ENCODE peak calls at places on chromosome 7, in ten cellular contexts. One of them, this sample, is unnamed.

GRCh38 chr7:40604601-40605438 is 470.0 kb downstream of the SUGCT start:
- DNase-seq in cardiac muscle cell: peak; percentile 87
- DNase-seq in CD8-positive, alpha-beta memory T cell: no peak
- DNase-seq in K562: peak; percentile 14
- DNase-seq in transverse colon: peak; percentile 22
- DNase-seq in pancreas: peak; percentile 29
- DNase-seq in IMR-90: peak; percentile 52
- DNase-seq in spleen: peak; percentile 85
- DNase-seq in MM.1S: no peak
- DNase-seq in kidney: peak; percentile 70
- DNase-seq in this sample: peak; percentile 59

GRCh38 chr7:55366461-55367138 is 1.5 kb downstream of the LANCL2 start:
- DNase-seq in cardiac muscle cell: peak; percentile 43
- DNase-seq in CD8-positive, alpha-beta memory T cell: no peak
- DNase-seq in K562: peak; percentile 44
- DNase-seq in transverse colon: no peak
- DNase-seq in pancreas: no peak
- DNase-seq in IMR-90: no peak
- DNase-seq in spleen: no peak
- DNase-seq in MM.1S: peak; percentile 16
- DNase-seq in kidney: no peak
- DNase-seq in this sample: no peak

GRCh38 chr7:7607010-7607409 is 33.5 kb upstream of the UMAD1 start:
- DNase-seq in cardiac muscle cell: no peak
- DNase-seq in CD8-positive, alpha-beta memory T cell: no peak
- DNase-seq in K562: no peak
- DNase-seq in transverse colon: no peak
- DNase-seq in pancreas: no peak
- DNase-seq in IMR-90: no peak
- DNase-seq in spleen: no peak
- DNase-seq in MM.1S: no peak
- DNase-seq in kidney: no peak
- DNase-seq in this sample: no peak

GRCh38 chr7:106329971-106330733 is 45.4 kb upstream of the NAMPT start:
- DNase-seq in cardiac muscle cell: no peak
- DNase-seq in CD8-positive, alpha-beta memory T cell: no peak
- DNase-seq in K562: no peak
- DNase-seq in transverse colon: no peak
- DNase-seq in pancreas: no peak
- DNase-seq in IMR-90: peak; percentile 79
- DNase-seq in spleen: no peak
- DNase-seq in MM.1S: no peak
- DNase-seq in kidney: no peak
- DNase-seq in this sample: no peak

GRCh38 chr7:71144963-71145362 is 13.0 kb downstream of the GALNT17 start:
- DNase-seq in cardiac muscle cell: no peak
- DNase-seq in CD8-positive, alpha-beta memory T cell: no peak
- DNase-seq in K562: no peak
- DNase-seq in transverse colon: no peak
- DNase-seq in pancreas: no peak
- DNase-seq in IMR-90: no peak
- DNase-seq in spleen: no peak
- DNase-seq in MM.1S: no peak
- DNase-seq in kidney: no peak
- DNase-seq in this sample: no peak

GRCh38 chr7:142880886-142881505 is 4.5 kb downstream of the TRPV6 start:
- DNase-seq in cardiac muscle cell: peak; percentile 61
- DNase-seq in CD8-positive, alpha-beta memory T cell: peak; percentile 62
- DNase-seq in K562: peak; percentile 76
- DNase-seq in transverse colon: no peak
- DNase-seq in pancreas: no peak
- DNase-seq in IMR-90: peak; percentile 1
- DNase-seq in spleen: no peak
- DNase-seq in MM.1S: peak; percentile 67
- DNase-seq in kidney: no peak
- DNase-seq in this sample: no peak

GRCh38 chr7:157155959-157156358 is 17.2 kb downstream of the UBE3C start:
- DNase-seq in cardiac muscle cell: no peak
- DNase-seq in CD8-positive, alpha-beta memory T cell: no peak
- DNase-seq in K562: no peak
- DNase-seq in transverse colon: no peak
- DNase-seq in pancreas: no peak
- DNase-seq in IMR-90: no peak
- DNase-seq in spleen: no peak
- DNase-seq in MM.1S: no peak
- DNase-seq in kidney: no peak
- DNase-seq in this sample: no peak

GRCh38 chr7:4225352-4225751 is 456.7 kb upstream of the FOXK1 start:
- DNase-seq in cardiac muscle cell: no peak
- DNase-seq in CD8-positive, alpha-beta memory T cell: no peak
- DNase-seq in K562: no peak
- DNase-seq in transverse colon: no peak
- DNase-seq in pancreas: peak; percentile 34
- DNase-seq in IMR-90: no peak
- DNase-seq in spleen: no peak
- DNase-seq in MM.1S: no peak
- DNase-seq in kidney: peak; percentile 57
- DNase-seq in this sample: no peak

GRCh38 chr7:70458195-70458695 is 673.7 kb upstream of the GALNT17 start:
- DNase-seq in cardiac muscle cell: no peak
- DNase-seq in CD8-positive, alpha-beta memory T cell: no peak
- DNase-seq in K562: peak; percentile 3
- DNase-seq in transverse colon: peak; percentile 14
- DNase-seq in pancreas: no peak
- DNase-seq in IMR-90: no peak
- DNase-seq in spleen: no peak
- DNase-seq in MM.1S: no peak
- DNase-seq in kidney: no peak
- DNase-seq in this sample: no peak

DNA sequence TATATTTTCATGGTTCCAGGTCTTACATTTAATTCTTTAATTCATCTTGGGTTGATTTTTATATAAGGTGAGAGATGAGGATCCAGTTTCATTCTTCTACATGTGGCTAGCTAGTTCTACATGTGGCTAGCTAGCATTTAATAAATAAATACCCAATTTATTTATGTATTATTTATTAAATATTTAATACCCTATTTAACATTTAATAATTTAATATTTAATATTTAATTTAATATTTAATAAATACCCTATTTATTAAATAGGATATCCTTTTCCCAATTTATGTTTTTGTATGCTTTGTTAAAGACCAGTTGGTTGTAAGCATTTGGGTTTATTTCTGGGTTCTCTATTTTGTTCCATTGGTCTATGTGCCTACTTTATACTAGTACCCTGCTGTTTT is 111.0 kb upstream of the PCLO start:
- DNase-seq in cardiac muscle cell: no peak
- DNase-seq in CD8-positive, alpha-beta memory T cell: no peak
- DNase-seq in K562: no peak
- DNase-seq in transverse colon: no peak
- DNase-seq in pancreas: no peak
- DNase-seq in IMR-90: no peak
- DNase-seq in spleen: no peak
- DNase-seq in MM.1S: no peak
- DNase-seq in kidney: no peak
- DNase-seq in this sample: no peak
- H3K9me3 ChIP-seq in cardiac muscle cell: no peaks in the 10 kb centered on the region
- H3K9me3 ChIP-seq in CD8-positive, alpha-beta memory T cell: no peaks in the 10 kb centered on the region
- H3K9me3 ChIP-seq in K562: no peaks in the 10 kb centered on the region
- H3K9me3 ChIP-seq in transverse colon: no peaks in the 10 kb centered on the region
- H3K9me3 ChIP-seq in pancreas: no peaks in the 10 kb centered on the region
- H3K9me3 ChIP-seq in IMR-90: no peaks in the 10 kb centered on the region
- H3K9me3 ChIP-seq in spleen: no peaks in the 10 kb centered on the region
- H3K9me3 ChIP-seq in MM.1S: no peaks in the 10 kb centered on the region
- H3K9me3 ChIP-seq in kidney: no peaks in the 10 kb centered on the region
- H3K9me3 ChIP-seq in this sample: no peaks in the 10 kb centered on the region

DNA sequence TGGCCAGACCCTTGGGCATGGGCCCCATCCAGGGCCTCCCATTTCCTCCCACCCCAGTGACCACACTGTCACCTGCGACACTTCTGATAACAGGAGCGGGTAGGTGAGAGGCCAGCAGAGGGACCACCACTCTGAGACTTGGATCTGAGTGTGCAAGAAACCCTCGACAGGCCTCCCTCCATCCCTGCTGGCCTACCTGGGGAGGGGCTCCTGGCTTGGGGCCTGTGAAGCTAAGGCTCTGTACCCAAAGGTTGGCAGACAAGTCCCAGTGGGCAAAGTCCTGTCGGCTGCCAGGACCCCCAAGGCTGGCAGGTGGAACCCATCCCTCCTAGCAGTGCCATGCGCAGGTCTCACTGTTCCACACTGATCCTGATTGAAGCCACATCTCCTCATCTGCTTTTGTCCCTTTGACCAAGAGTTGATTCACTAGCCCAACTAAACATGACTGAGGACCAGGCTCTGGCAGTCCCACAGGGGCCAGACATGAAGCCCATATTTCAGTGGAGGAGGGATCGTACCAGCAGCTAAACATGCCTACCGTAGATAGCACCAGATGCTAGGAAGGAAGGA is 1.2 kb upstream of the PGAM2 start:
- DNase-seq in cardiac muscle cell: no peak
- DNase-seq in CD8-positive, alpha-beta memory T cell: peak; percentile 43
- DNase-seq in K562: no peak
- DNase-seq in transverse colon: peak; percentile 6
- DNase-seq in pancreas: peak; percentile 62
- DNase-seq in IMR-90: no peak
- DNase-seq in spleen: peak; percentile 76
- DNase-seq in MM.1S: no peak
- DNase-seq in kidney: peak; percentile 63
- DNase-seq in this sample: peak; percentile 51
- H3K4me1 ChIP-seq in cardiac muscle cell: peaks cover 44% of the 10 kb centered on the region
- H3K4me1 ChIP-seq in CD8-positive, alpha-beta memory T cell: peaks cover 16% of the 10 kb centered on the region
- H3K4me1 ChIP-seq in K562: peaks cover 36% of the 10 kb centered on the region
- H3K4me1 ChIP-seq in transverse colon: peaks cover 25% of the 10 kb centered on the region
- H3K4me1 ChIP-seq in pancreas: no peaks in the 10 kb centered on the region
- H3K4me1 ChIP-seq in IMR-90: peaks cover 9% of the 10 kb centered on the region
- H3K4me1 ChIP-seq in spleen: peaks cover 68% of the 10 kb centered on the region
- H3K4me1 ChIP-seq in MM.1S: peaks cover 3% of the 10 kb centered on the region
- H3K4me1 ChIP-seq in kidney: peaks cover 21% of the 10 kb centered on the region
- H3K4me1 ChIP-seq in this sample: peaks cover 78% of the 10 kb centered on the region

GRCh38 chr7:64990936-64991335 is at the start of gene ZNF117:
- DNase-seq in cardiac muscle cell: no peak
- DNase-seq in CD8-positive, alpha-beta memory T cell: no peak
- DNase-seq in K562: no peak
- DNase-seq in transverse colon: no peak
- DNase-seq in pancreas: no peak
- DNase-seq in IMR-90: no peak
- DNase-seq in spleen: no peak
- DNase-seq in MM.1S: no peak
- DNase-seq in kidney: no peak
- DNase-seq in this sample: no peak

GRCh38 chr7:64992971-64993370 is 2.1 kb upstream of the ZNF117 start:
- DNase-seq in cardiac muscle cell: no peak
- DNase-seq in CD8-positive, alpha-beta memory T cell: no peak
- DNase-seq in K562: no peak
- DNase-seq in transverse colon: no peak
- DNase-seq in pancreas: no peak
- DNase-seq in IMR-90: no peak
- DNase-seq in spleen: no peak
- DNase-seq in MM.1S: no peak
- DNase-seq in kidney: no peak
- DNase-seq in this sample: no peak

GRCh38 chr7:64996305-64996704 is 5.5 kb upstream of the ZNF117 start:
- DNase-seq in cardiac muscle cell: no peak
- DNase-seq in CD8-positive, alpha-beta memory T cell: no peak
- DNase-seq in K562: no peak
- DNase-seq in transverse colon: no peak
- DNase-seq in pancreas: no peak
- DNase-seq in IMR-90: no peak
- DNase-seq in spleen: no peak
- DNase-seq in MM.1S: no peak
- DNase-seq in kidney: no peak
- DNase-seq in this sample: no peak

GRCh38 chr7:64997164-64997908 is 6.5 kb upstream of the ZNF117 start:
- DNase-seq in cardiac muscle cell: no peak
- DNase-seq in CD8-positive, alpha-beta memory T cell: no peak
- DNase-seq in K562: no peak
- DNase-seq in transverse colon: no peak
- DNase-seq in pancreas: no peak
- DNase-seq in IMR-90: no peak
- DNase-seq in spleen: no peak
- DNase-seq in MM.1S: no peak
- DNase-seq in kidney: no peak
- DNase-seq in this sample: no peak

DNA sequence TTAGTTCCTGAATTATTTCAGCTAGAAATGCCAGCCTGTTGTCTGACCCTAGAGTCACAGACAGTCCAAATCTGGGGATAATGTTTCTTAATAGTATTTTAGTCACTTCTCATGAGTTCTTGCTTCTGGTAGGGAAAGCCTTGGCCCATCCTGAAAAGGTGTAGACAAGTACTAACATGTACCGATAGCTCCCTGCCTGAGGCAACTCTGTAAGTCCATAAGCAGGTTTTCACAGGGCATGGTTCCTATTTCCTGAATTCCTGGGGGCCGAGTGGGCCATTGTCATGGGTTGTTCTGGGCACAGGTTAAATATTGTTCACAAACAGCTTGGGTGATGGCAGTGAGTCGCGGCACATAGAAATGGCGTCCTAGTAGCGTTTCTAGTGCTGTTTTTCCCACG is 3.1 kb upstream of the ZNF117 start:
- DNase-seq in cardiac muscle cell: no peak
- DNase-seq in CD8-positive, alpha-beta memory T cell: no peak
- DNase-seq in K562: no peak
- DNase-seq in transverse colon: no peak
- DNase-seq in pancreas: no peak
- DNase-seq in IMR-90: no peak
- DNase-seq in spleen: no peak
- DNase-seq in MM.1S: no peak
- DNase-seq in kidney: no peak
- DNase-seq in this sample: no peak
- H3K9me3 ChIP-seq in cardiac muscle cell: no peaks in the 10 kb centered on the region
- H3K9me3 ChIP-seq in CD8-positive, alpha-beta memory T cell: peaks cover 59% of the 10 kb centered on the region
- H3K9me3 ChIP-seq in K562: peaks cover 77% of the 10 kb centered on the region
- H3K9me3 ChIP-seq in transverse colon: peaks cover 22% of the 10 kb centered on the region
- H3K9me3 ChIP-seq in pancreas: no peaks in the 10 kb centered on the region
- H3K9me3 ChIP-seq in IMR-90: peaks cover 69% of the 10 kb centered on the region
- H3K9me3 ChIP-seq in spleen: peaks cover 100% of the 10 kb centered on the region
- H3K9me3 ChIP-seq in MM.1S: no peaks in the 10 kb centered on the region
- H3K9me3 ChIP-seq in kidney: peaks cover 13% of the 10 kb centered on the region
- H3K9me3 ChIP-seq in this sample: peaks cover 10% of the 10 kb centered on the region

DNA sequence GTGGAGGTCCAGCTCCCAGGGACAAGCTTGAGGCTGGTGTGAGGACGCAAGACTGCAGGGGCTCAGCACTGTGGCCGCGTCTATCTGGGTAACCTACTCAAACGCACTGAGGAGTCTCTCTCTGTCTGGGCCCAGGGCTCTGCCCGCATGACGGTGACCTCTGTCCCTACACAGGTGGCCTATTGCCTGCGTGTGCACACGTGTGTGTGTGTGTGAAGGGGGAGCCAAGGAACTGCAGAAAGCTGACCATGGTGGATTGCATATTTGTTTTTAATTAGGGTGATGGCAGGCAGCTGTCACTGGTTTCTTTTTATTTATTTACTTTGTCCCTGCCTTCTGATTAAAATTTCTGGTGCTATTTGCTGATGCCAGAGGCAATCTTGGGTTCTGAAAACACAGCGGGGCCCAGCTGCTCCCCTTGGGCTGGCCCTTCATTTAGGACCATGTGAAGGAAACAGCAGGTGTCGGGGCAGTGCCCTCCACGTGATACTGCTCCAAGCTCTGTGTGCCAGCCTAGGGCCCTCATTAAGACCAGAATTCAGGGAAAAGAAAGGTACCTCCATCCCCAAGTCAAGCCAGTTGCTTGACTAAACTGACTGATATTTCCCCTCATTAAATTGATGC is 71.3 kb upstream of the PODXL start:
- DNase-seq in cardiac muscle cell: no peak
- DNase-seq in CD8-positive, alpha-beta memory T cell: no peak
- DNase-seq in K562: no peak
- DNase-seq in transverse colon: peak; percentile 17
- DNase-seq in pancreas: no peak
- DNase-seq in IMR-90: no peak
- DNase-seq in spleen: no peak
- DNase-seq in MM.1S: no peak
- DNase-seq in kidney: no peak
- DNase-seq in this sample: no peak
- H3K4me1 ChIP-seq in cardiac muscle cell: peaks cover 26% of the 10 kb centered on the region
- H3K4me1 ChIP-seq in CD8-positive, alpha-beta memory T cell: no peaks in the 10 kb centered on the region
- H3K4me1 ChIP-seq in K562: peaks cover 3% of the 10 kb centered on the region
- H3K4me1 ChIP-seq in transverse colon: no peaks in the 10 kb centered on the region
- H3K4me1 ChIP-seq in pancreas: no peaks in the 10 kb centered on the region
- H3K4me1 ChIP-seq in IMR-90: peaks cover 27% of the 10 kb centered on the region
- H3K4me1 ChIP-seq in spleen: peaks cover 35% of the 10 kb centered on the region
- H3K4me1 ChIP-seq in MM.1S: no peaks in the 10 kb centered on the region
- H3K4me1 ChIP-seq in kidney: peaks cover 10% of the 10 kb centered on the region
- H3K4me1 ChIP-seq in this sample: no peaks in the 10 kb centered on the region

This sample was measured in psoas muscle.